ENCODE peak calls at places on chromosomes 11 and 22, in eight cellular contexts. Y is stomach, X is prostate gland, E is A549, U is uterus, O is body of pancreas, Q is spleen, L is heart left ventricle. K is an unnamed sample.

GRCh38 chr11:75697906-75698563 is 19.6 kb upstream of the MOGAT2 start:
- DNase-seq in Y (no peak), U (no peak), Q (no peak), X (no peak), O (no peak), E (no peak), L (no peak), K (no peak)

GRCh38 chr11:64763804-64764611 is 4.2 kb upstream of the PYGM start:
- DNase-seq in U (no peak), Q (peak; percentile 88), E (no peak), L (no peak), X (no peak), O (no peak), Y (peak; percentile 25), K (no peak)

GRCh38 chr11:130070109-130070828 is 575 bp downstream of the APLP2 start:
- DNase-seq in X (peak; percentile 28), L (peak; percentile 42), O (peak; percentile 46), Y (peak; percentile 60), E (peak; percentile 15), Q (peak; percentile 91), U (peak; percentile 26), K (no peak)

GRCh38 chr11:71444811-71445210 is 3.4 kb downstream of the DHCR7 start:
- DNase-seq in U (no peak), Q (no peak), X (no peak), O (no peak), Y (no peak), E (no peak), L (no peak), K (no peak)

GRCh38 chr11:7983832-7984590 is 3.1 kb upstream of the EIF3F start:
- DNase-seq in L (no peak), O (no peak), E (no peak), U (no peak), Q (no peak), X (no peak), Y (no peak), K (no peak)

GRCh38 chr11:63023415-63023814 is 7.8 kb upstream of the SLC22A8 start:
- DNase-seq in Q (no peak), O (no peak), Y (no peak), E (no peak), X (no peak), U (no peak), L (no peak), K (no peak)

GRCh38 chr11:128463386-128463829 is 124.0 kb downstream of the ETS1 start:
- DNase-seq in Q (no peak), E (no peak), Y (no peak), X (no peak), L (peak; percentile 64), O (peak; percentile 21), U (peak; percentile 57), K (no peak)

GRCh38 chr22:35728639-35729308 is 11.1 kb downstream of the APOL5 start:
- DNase-seq in Q (no peak), L (no peak), X (no peak), Y (peak; percentile 76), E (no peak), O (peak; percentile 75), U (no peak), K (no peak)

GRCh38 chr11:103546236-103546635 is 437.0 kb downstream of the DYNC2H1 start:
- DNase-seq in U (no peak), Y (no peak), L (no peak), Q (no peak), X (no peak), E (no peak), O (no peak), K (no peak)

GRCh38 chr11:117950320-117950719 is 21.1 kb upstream of the TMPRSS13 start:
- DNase-seq in Y (no peak), E (no peak), U (no peak), Q (no peak), O (peak; percentile 24), X (no peak), L (no peak), K (no peak)

GRCh38 chr11:24516658-24517057 is 19.8 kb downstream of the LUZP2 start:
- DNase-seq in X (no peak), E (no peak), L (no peak), U (no peak), Y (no peak), O (no peak), Q (no peak), K (no peak)

GRCh38 chr11:116837231-116838091 is at the start of gene APOA1:
- DNase-seq in U (peak; percentile 46), Y (no peak), X (no peak), Q (peak; percentile 69), L (peak; percentile 49), O (no peak), E (no peak), K (no peak)

GRCh38 chr11:112227002-112227401 is 774 bp downstream of the PTS start:
- DNase-seq in L (no peak), X (no peak), O (no peak), Q (no peak), E (peak; percentile 21), Y (no peak), U (no peak), K (no peak)

GRCh38 chr11:88454881-88455280 is 117.3 kb upstream of the CTSC start:
- DNase-seq in Y (no peak), O (no peak), E (no peak), U (no peak), L (no peak), Q (no peak), X (no peak), K (no peak)

GRCh38 chr11:86101493-86101892 is 32.6 kb upstream of the PICALM start:
- DNase-seq in O (no peak), Y (no peak), Q (no peak), E (peak; percentile 32), U (no peak), X (no peak), L (no peak), K (no peak)

GRCh38 chr11:2853997-2854560 is 31.5 kb downstream of the CDKN1C start:
- DNase-seq in Y (no peak), O (no peak), Q (no peak), E (no peak), L (no peak), X (no peak), U (no peak), K (no peak)

GRCh38 chr11:115581871-115582639 is 77.8 kb upstream of the CADM1 start:
- DNase-seq in U (no peak), O (no peak), Q (no peak), L (no peak), X (no peak), E (no peak), Y (no peak), K (no peak)

GRCh38 chr11:58919561-58919960 is 19.7 kb upstream of the GLYATL1 start:
- DNase-seq in U (no peak), Q (no peak), E (no peak), L (no peak), X (no peak), O (no peak), Y (no peak), K (no peak)

GRCh38 chr11:121575250-121575962 is 122.6 kb upstream of the SORL1-AS1 start:
- DNase-seq in L (peak; percentile 82), Q (peak; percentile 85), O (peak; percentile 80), U (peak; percentile 87), X (no peak), E (no peak), Y (peak; percentile 32), K (peak; percentile 14)

GRCh38 chr11:71179877-71180276 is 72.5 kb downstream of the SHANK2 start:
- DNase-seq in Y (no peak), E (no peak), O (no peak), X (no peak), U (no peak), Q (no peak), L (no peak), K (no peak)

DNA sequence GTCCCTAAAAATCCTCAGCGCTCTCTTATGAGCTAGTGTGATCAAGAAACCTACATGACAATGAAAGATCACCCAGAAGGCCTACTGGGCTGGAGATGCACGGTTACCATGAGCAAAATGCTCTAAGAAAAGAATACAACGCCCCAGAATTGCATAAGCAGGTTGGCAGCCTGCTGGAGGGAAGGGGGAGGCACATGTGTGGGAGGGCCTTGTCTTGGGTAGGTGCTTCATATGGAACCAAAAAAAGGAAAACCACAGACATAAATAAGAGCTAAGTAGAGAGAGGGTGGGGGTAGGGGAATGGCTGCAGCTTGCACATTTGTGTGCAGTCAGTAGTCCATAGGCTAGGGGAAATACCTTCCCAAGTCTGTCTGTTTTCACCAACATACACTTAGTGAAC is 2.8 kb downstream of the SIAE start:
- DNase-seq in L (no peak), Y (no peak), O (no peak), E (no peak), U (no peak), X (no peak), Q (no peak), K (no peak)
- TF ChIP-seq CTCF in L (no peak), Y (no peak), O (no peak), E (no peak), U (no peak), X (no peak), Q (no peak), K (no peak)

DNA sequence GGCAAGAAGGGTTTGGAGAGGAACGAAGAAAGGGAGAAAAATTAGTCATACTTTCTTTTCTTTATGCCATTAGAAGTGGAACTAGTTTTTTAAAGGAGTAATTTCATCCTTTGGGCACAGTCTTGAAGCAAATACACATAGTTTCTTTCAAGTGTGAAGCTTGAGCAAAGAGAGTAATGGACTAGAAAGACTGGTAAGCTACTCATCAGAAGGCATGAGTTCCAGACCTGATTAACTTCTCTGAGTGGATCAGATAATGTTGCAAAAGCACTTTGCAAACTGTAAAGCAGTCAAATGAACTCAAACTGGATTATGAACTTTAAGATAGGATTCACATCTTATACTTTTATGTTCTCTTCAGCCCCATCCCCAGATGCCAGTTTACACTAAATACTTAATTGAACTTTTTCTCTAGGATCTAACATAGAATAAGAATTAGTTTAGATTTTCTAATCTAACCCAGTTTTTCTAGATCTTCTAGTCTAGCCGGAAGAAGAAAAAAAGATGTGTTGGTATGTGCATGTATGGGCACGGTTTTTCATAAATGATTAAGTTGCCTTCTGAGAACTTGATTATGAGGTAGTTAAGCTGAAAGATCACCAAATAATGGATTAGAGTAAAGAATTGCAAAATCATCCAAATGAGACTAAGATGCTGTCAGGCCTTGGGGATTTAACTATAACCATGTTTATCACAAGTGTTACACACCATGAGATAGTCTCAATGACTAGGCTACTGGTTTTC is 2.5 kb downstream of the DDIAS start:
- DNase-seq in X (no peak), E (no peak), U (no peak), Q (no peak), Y (no peak), L (no peak), O (no peak), K (no peak)
- H3K4me3 ChIP-seq in X (no peak overlapping the region), E (no peak overlapping the region), U (no peak overlapping the region), Q (no peak overlapping the region), Y (no peak overlapping the region), L (no peak overlapping the region), O (no peak overlapping the region), K (no peak overlapping the region)

DNA sequence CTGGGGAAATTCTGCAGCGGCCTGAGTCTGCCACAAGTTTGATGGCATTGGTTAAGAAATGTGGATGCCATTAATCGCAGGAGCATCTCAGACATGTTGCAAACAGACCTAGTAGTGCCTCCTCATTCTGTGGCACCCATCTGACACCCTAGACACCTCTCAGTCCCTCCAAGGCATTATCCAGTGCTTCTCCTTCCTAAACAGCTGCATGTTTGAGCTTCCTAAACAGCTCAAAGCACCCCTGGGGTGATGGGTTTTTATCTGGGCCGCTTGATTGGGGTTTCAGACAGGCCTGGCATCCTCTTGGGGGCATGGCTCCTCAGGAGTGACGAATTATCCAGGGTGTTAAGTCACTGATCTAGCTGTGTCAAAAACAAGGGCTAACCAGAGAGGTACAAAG is 1.8 kb upstream of the EMID1 start:
- DNase-seq in L (no peak), Q (peak; percentile 16), U (no peak), O (no peak), E (no peak), X (no peak), Y (no peak), K (no peak)
- TF ChIP-seq POLR2A in L (no peak), Q (no peak), U (no peak), O (no peak), E (no peak), X (no peak), Y (no peak), K (no peak)

GRCh38 chr11:29260939-29261705 is 755.7 kb downstream of the KCNA4 start:
- DNase-seq in E (peak; percentile 15), Q (no peak), Y (no peak), U (no peak), L (no peak), X (no peak), O (no peak), K (no peak)
- TF ChIP-seq CTCF in E (peak; percentile 36), Q (no peak), Y (no peak), U (no peak), L (no peak), X (no peak), O (no peak), K (no peak)

K was measured in gastrocnemius medialis.